ENCODE peak calls at places on chromosomes 13 and 19, in four cellular contexts. S is lower lobe of right lung; N is CD8-positive, alpha-beta T cell; V is IMR-90. O is an unnamed sample. For H3K4me1, the result is how much of the 10 kb centered on the place peaks cover.

GRCh38 chr13:23325191-23325590 is 108.3 kb downstream of the SACS start:
- DNase-seq in V (no peak), S (no peak), N (no peak), O (no peak)

GRCh38 chr13:94548382-94549240 is 47.3 kb downstream of the TGDS start:
- DNase-seq in S (peak), N (peak), V (peak), O (no peak)

GRCh38 chr13:110304256-110304655 is 2.7 kb downstream of the COL4A1 start:
- DNase-seq in V (peak), S (no peak), N (no peak), O (peak)

GRCh38 chr13:105925496-105925895 is 610.0 kb downstream of the EFNB2 start:
- DNase-seq in S (no peak), V (peak), N (no peak), O (no peak)

GRCh38 chr19:50449236-50449899 is 16.7 kb downstream of the MYBPC2 start:
- DNase-seq in S (no peak), V (no peak), N (no peak), O (no peak)

GRCh38 chr13:113926951-113927660 is 46.8 kb downstream of the C13orf46 start:
- DNase-seq in V (no peak), N (no peak), S (no peak), O (peak)

GRCh38 chr13:33017410-33017929 is 1.2 kb downstream of the KL start:
- DNase-seq in S (peak), V (peak), N (peak), O (peak)

GRCh38 chr13:23500858-23501257 is 67.4 kb upstream of the SACS start:
- DNase-seq in S (no peak), V (peak), N (no peak), O (no peak)

GRCh38 chr13:33510350-33510749 is 224.8 kb upstream of the STARD13 start:
- DNase-seq in N (no peak), V (no peak), S (no peak), O (no peak)

GRCh38 chr19:42467437-42467760 is 24.7 kb upstream of the CXCL17 start:
- DNase-seq in N (no peak), V (no peak), S (no peak), O (no peak)

DNA sequence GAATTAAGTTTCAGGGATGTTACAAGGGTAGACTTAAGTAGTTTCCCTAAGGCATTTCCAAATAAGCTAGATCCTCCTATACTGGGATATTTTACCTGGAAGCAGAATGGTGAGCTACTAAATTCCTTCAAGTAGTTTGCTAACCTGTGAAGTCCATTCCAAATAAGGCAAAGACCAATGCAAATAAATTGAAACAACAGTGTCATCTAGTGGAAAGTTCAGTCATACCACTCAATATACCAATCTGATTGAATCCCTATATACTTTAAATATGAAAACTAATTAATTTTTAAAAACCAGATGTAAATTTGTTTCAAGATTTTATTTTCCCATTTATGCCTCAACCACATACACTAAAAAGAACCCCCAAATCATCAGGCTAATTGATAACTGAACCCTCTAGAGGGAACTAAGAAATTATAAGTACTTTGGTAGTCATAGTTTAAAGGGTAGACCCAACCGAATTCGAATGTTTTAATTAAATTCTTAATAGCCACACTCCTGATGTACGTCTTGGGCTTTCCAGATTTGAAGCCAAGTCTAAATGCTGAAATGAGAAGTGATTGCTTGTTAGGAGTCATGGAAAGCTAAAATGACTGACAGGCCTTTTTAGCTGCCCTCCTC is 223.7 kb downstream of the TBC1D4 start:
- DNase-seq in N (no peak), V (peak), S (no peak), O (no peak)
- TF ChIP-seq CTCF in N (peak), V (peak), S (peak), O (peak)

GRCh38 chr19:14554382-14554812 is 17.5 kb downstream of the NDUFB7 start:
- DNase-seq in N (no peak), S (no peak), V (no peak), O (no peak)

GRCh38 chr19:14553939-14554243 is 18.0 kb downstream of the NDUFB7 start:
- DNase-seq in N (no peak), V (no peak), S (no peak), O (no peak)

GRCh38 chr19:14558370-14559066 is 13.3 kb downstream of the NDUFB7 start:
- DNase-seq in V (no peak), S (no peak), N (no peak), O (no peak)

GRCh38 chr19:14556662-14557188 is 15.1 kb downstream of the NDUFB7 start:
- DNase-seq in V (peak), N (peak), S (peak), O (no peak)

GRCh38 chr19:14555918-14556661 is 15.8 kb downstream of the NDUFB7 start:
- DNase-seq in V (peak), N (no peak), S (no peak), O (no peak)
- H3K4me1 ChIP-seq in V (under half), N (half or more), S (under half), O (under half)

GRCh38 chr13:87259479-87260083 is 411.6 kb upstream of the SLITRK5 start:
- DNase-seq in N (no peak), S (no peak), V (no peak), O (no peak)
- H3K4me3 ChIP-seq in N (no peak), S (no peak), V (no peak), O (no peak)

GRCh38 chr13:90331974-90332373 is 1015.5 kb upstream of the MIR17HG start:
- DNase-seq in V (no peak), N (no peak), S (no peak), O (no peak)
- TF ChIP-seq CTCF in V (no peak), N (no peak), S (no peak), O (no peak)

DNA sequence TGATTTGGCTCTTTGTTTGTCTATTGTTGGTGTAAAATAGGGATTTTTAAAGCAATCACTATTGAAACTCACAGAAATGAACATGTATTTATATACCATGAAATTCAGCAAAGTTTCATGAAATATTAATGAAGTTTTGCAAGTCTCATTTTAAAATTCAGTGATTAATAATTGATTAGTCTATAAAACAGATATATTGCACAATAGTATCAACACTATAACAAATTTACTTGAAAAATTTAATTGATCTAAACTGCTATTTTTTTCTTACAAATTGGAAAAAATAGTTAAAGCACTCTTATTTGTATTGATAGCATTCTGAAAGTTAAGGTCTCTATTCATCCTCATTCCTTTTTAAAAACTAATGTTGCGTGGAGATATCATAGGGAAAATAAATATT is 121.0 kb upstream of the PCDH9 start:
- DNase-seq in N (no peak), S (no peak), V (no peak), O (no peak)
- H3K4me1 ChIP-seq in N (under half), S (under half), V (under half), O (under half)

GRCh38 chr19:12278713-12279112 is 16.0 kb downstream of the ZNF44 start:
- DNase-seq in N (no peak), S (no peak), V (no peak), O (no peak)
- H3K4me3 ChIP-seq in N (no peak), S (no peak), V (no peak), O (no peak)

DNA sequence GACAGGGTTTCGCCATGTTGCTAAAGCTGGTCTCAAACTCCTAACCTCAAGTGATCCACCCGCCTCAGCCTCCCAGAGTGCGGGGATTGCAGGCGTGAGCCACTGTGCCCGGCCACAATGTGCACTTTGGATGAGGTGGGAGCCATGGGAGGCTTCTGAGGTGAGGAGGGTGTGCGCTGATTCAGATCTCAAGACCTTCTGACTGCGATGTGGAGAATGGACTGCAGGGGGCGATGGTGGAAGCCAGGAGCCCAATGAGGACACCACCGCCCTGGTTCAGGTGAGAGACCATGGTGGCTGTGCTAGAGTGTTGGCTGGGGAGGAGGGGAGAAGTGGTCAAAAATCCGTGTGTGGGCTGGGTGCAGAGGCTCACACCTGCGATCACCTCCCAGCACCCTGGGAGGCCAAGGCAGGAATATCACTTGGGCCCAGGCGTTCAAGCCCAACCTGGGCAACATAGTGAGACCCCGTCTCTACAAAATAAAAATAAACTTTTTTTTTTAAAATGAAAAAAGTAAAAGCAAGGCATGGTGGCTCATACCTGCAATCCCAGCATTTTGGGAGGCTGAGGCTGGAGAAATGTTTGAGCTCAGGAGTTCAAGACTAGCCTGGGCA is 5.6 kb downstream of the INAFM1 start:
- DNase-seq in S (peak), V (no peak), N (peak), O (no peak)
- TF ChIP-seq CTCF in S (peak), V (peak), N (peak), O (peak)

GRCh38 chr19:4388171-4389063 is 11.9 kb downstream of the SH3GL1 start:
- DNase-seq in N (no peak), V (no peak), S (peak), O (no peak)

GRCh38 chr19:4389511-4390016 is 10.8 kb downstream of the SH3GL1 start:
- DNase-seq in S (no peak), V (no peak), N (no peak), O (no peak)

GRCh38 chr19:4390862-4391693 is 9.3 kb downstream of the SH3GL1 start:
- DNase-seq in N (no peak), S (no peak), V (no peak), O (no peak)

GRCh38 chr19:4390017-4390861 is 10.1 kb downstream of the SH3GL1 start:
- DNase-seq in V (peak), N (no peak), S (peak), O (no peak)

GRCh38 chr19:4389064-4389375 is 11.3 kb downstream of the SH3GL1 start:
- DNase-seq in V (no peak), N (no peak), S (no peak), O (no peak)
- H3K4me1 ChIP-seq in V (under half), N (under half), S (half or more), O (under half)

GRCh38 chr19:47445937-47446402 is 25.7 kb downstream of the SLC8A2 start:
- DNase-seq in V (no peak), N (peak), S (peak), O (no peak)
- H3K4me3 ChIP-seq in V (no peak), N (peak), S (peak), O (peak)